ENCODE peak calls at places on chromosome X, in ten cellular contexts. C is activated T-helper 9 cell treated with anti-CD3 and anti-CD28 coated beads, Interleukin-2, amount 50 U/mL, for 16 hours; Z is stimulated activated CD8-positive, alpha-beta memory T cell treated with anti-CD3 and anti-CD28 coated beads, Interleukin-4, amount 100 ng/mL, for 24 hours; O is EH; A is T-cell; W is IMR-90; G is foreskin fibroblast; S is AG08396; K is DMS153; U is erythroblast. N is an unnamed sample.

GRCh38 chrX:9897761-9898161 is 69.4 kb upstream of the CLDN34 start:
- DNase-seq in C (no peak), Z (no peak), O (peak; percentile 97), A (no peak), W (peak; percentile 97), G (peak; percentile 78), S (peak; percentile 79), K (no peak), U (no peak), N (no peak)

GRCh38 chrX:57583477-57583876 is 8.3 kb upstream of the ZXDB start:
- DNase-seq in C (no peak), Z (no peak), O (peak; percentile 2), A (no peak), W (no peak), G (no peak), S (no peak), K (no peak), U (no peak), N (no peak)

GRCh38 chrX:154967603-154968002 is 54.9 kb downstream of the F8 start:
- DNase-seq in C (no peak), Z (no peak), O (peak; percentile 1), A (no peak), W (peak; percentile 5), G (peak; percentile 2), S (no peak), K (no peak), U (no peak), N (no peak)

GRCh38 chrX:18885317-18886004 is 98.5 kb downstream of the PHKA2 start:
- DNase-seq in C (no peak), Z (no peak), O (peak; percentile 39), A (no peak), W (peak; percentile 7), G (no peak), S (no peak), K (no peak), U (no peak), N (no peak)

GRCh38 chrX:149286940-149287349 is 218.2 kb downstream of the IDS start:
- DNase-seq in C (peak; percentile 8), Z (peak; percentile 19), O (peak; percentile 33), A (peak; percentile 53), W (peak; percentile 31), G (peak; percentile 26), S (peak; percentile 50), K (peak; percentile 1), U (peak; percentile 50), N (peak; percentile 14)

GRCh38 chrX:112968351-112969133 is 127.9 kb upstream of the AMOT start:
- DNase-seq in C (no peak), Z (no peak), O (no peak), A (no peak), W (no peak), G (no peak), S (no peak), K (no peak), U (no peak), N (no peak)

GRCh38 chrX:63513825-63514574 is 162.9 kb upstream of the SPIN4 start:
- DNase-seq in C (no peak), Z (no peak), O (peak; percentile 83), A (no peak), W (peak; percentile 80), G (peak; percentile 61), S (peak; percentile 18), K (no peak), U (no peak), N (no peak)

GRCh38 chrX:41459714-41460113 is 12.6 kb downstream of the NYX start:
- DNase-seq in C (no peak), Z (no peak), O (peak; percentile 21), A (no peak), W (peak; percentile 28), G (no peak), S (no peak), K (no peak), U (no peak), N (no peak)

GRCh38 chrX:119398974-119399771 is at the start of gene SLC25A43:
- DNase-seq in C (peak; percentile 6), Z (no peak), O (peak; percentile 51), A (peak; percentile 18), W (no peak), G (no peak), S (peak; percentile 74), K (no peak), U (peak; percentile 32), N (peak; percentile 7)

GRCh38 chrX:3052864-3053263 is 11.6 kb downstream of the ARSF start:
- DNase-seq in C (no peak), Z (no peak), O (no peak), A (no peak), W (no peak), G (no peak), S (no peak), K (no peak), U (no peak), N (no peak)

GRCh38 chrX:72069380-72070160 is 62.1 kb downstream of the RTL5 start:
- DNase-seq in C (no peak), Z (no peak), O (no peak), A (no peak), W (no peak), G (no peak), S (no peak), K (no peak), U (no peak), N (no peak)

GRCh38 chrX:66553973-66554372 is 84.9 kb downstream of the EDA2R start:
- DNase-seq in C (no peak), Z (no peak), O (no peak), A (no peak), W (no peak), G (no peak), S (no peak), K (peak; percentile 34), U (no peak), N (no peak)

GRCh38 chrX:19303216-19303880 is 40.4 kb upstream of the PDHA1 start:
- DNase-seq in C (no peak), Z (no peak), O (peak; percentile 66), A (no peak), W (peak; percentile 45), G (peak; percentile 21), S (peak; percentile 28), K (no peak), U (no peak), N (no peak)

GRCh38 chrX:1558761-1559468 is 21.9 kb upstream of the P2RY8 start:
- DNase-seq in C (no peak), Z (no peak), O (no peak), A (peak; percentile 4), W (no peak), G (no peak), S (no peak), K (no peak), U (peak; percentile 62), N (no peak)

GRCh38 chrX:44874481-44875184 is 1.6 kb downstream of the KDM6A start:
- DNase-seq in C (peak; percentile 38), Z (no peak), O (peak; percentile 42), A (peak; percentile 49), W (peak; percentile 49), G (peak; percentile 16), S (peak; percentile 69), K (no peak), U (peak; percentile 87), N (peak; percentile 4)

GRCh38 chrX:107742754-107743191 is 32.8 kb downstream of the TSC22D3 start:
- DNase-seq in C (no peak), Z (no peak), O (no peak), A (no peak), W (no peak), G (no peak), S (no peak), K (no peak), U (no peak), N (no peak)

GRCh38 chrX:43646800-43647199 is 9.3 kb upstream of the MAOA start:
- DNase-seq in C (no peak), Z (no peak), O (no peak), A (no peak), W (no peak), G (no peak), S (no peak), K (no peak), U (no peak), N (no peak)

GRCh38 chrX:1912193-1912592 is 297.3 kb downstream of the ASMT start:
- DNase-seq in C (no peak), Z (no peak), O (no peak), A (no peak), W (no peak), G (no peak), S (no peak), K (no peak), U (no peak), N (no peak)

GRCh38 chrX:24748196-24748595 is 54.5 kb downstream of the POLA1 start:
- DNase-seq in C (no peak), Z (no peak), O (no peak), A (no peak), W (no peak), G (no peak), S (no peak), K (no peak), U (no peak), N (no peak)

GRCh38 chrX:71103110-71103983 is 3.2 kb downstream of the CXorf65 start:
- DNase-seq in C (peak; percentile 41), Z (peak; percentile 46), O (peak; percentile 10), A (peak; percentile 62), W (no peak), G (no peak), S (no peak), K (no peak), U (peak; percentile 40), N (peak; percentile 53)

GRCh38 chrX:55796496-55796895 is 78.9 kb downstream of the RRAGB start:
- DNase-seq in C (no peak), Z (no peak), O (no peak), A (no peak), W (no peak), G (no peak), S (no peak), K (no peak), U (no peak), N (no peak)

GRCh38 chrX:129039176-129039575 is 484.1 kb downstream of the SMARCA1 start:
- DNase-seq in C (no peak), Z (no peak), O (no peak), A (no peak), W (no peak), G (no peak), S (no peak), K (no peak), U (no peak), N (no peak)

GRCh38 chrX:7720519-7720918 is 122.5 kb upstream of the VCX start:
- DNase-seq in C (no peak), Z (no peak), O (no peak), A (no peak), W (no peak), G (no peak), S (no peak), K (no peak), U (no peak), N (no peak)

GRCh38 chrX:15043538-15043937 is 170.3 kb downstream of the MOSPD2 start:
- DNase-seq in C (no peak), Z (no peak), O (peak; percentile 16), A (no peak), W (no peak), G (no peak), S (no peak), K (no peak), U (no peak), N (no peak)